ENCODE peak calls at places on chromosomes 5 and 9, in seven cellular contexts. O is heart right ventricle; E is Peyer's patch; H is A549; T is CD8-positive, alpha-beta T cell; L is thoracic aorta; P is small intestine. D is an unnamed sample. For H3K4me1, the result is how much of the 10 kb centered on the place peaks cover.

GRCh38 chr5:164893071-164893470 is 1387.7 kb downstream of the MAT2B start:
- DNase-seq in O (no peak), E (no peak), H (no peak), T (no peak), L (no peak), P (no peak), D (no peak)

GRCh38 chr9:96413312-96414221 is 4.6 kb downstream of the ZNF367 start:
- DNase-seq in O (no peak), E (no peak), H (no peak), T (no peak), L (no peak), P (peak), D (no peak)

GRCh38 chr5:160511280-160511929 is 89.8 kb downstream of the PTTG1 start:
- DNase-seq in O (no peak), E (no peak), H (no peak), T (no peak), L (no peak), P (no peak), D (no peak)

GRCh38 chr5:132268698-132269551 is 11.4 kb downstream of the PDLIM4 start:
- DNase-seq in O (no peak), E (no peak), H (no peak), T (peak), L (no peak), P (no peak), D (no peak)

GRCh38 chr9:76459691-76460635 is 981 bp downstream of the GCNT1 start:
- DNase-seq in O (peak), E (peak), H (peak), T (no peak), L (no peak), P (peak), D (no peak)

GRCh38 chr5:3590253-3590966 is 5.2 kb upstream of the IRX1 start:
- DNase-seq in O (no peak), E (no peak), H (no peak), T (no peak), L (no peak), P (no peak), D (no peak)

GRCh38 chr9:4985376-4986266 is 549 bp downstream of the JAK2 start:
- DNase-seq in O (peak), E (peak), H (peak), T (peak), L (no peak), P (peak), D (peak)

GRCh38 chr9:25677301-25678146 is 720 bp downstream of the TUSC1 start:
- DNase-seq in O (peak), E (peak), H (peak), T (no peak), L (peak), P (peak), D (no peak)

GRCh38 chr9:17863213-17863883 is 284.5 kb downstream of the SH3GL2 start:
- DNase-seq in O (no peak), E (no peak), H (no peak), T (no peak), L (no peak), P (no peak), D (no peak)

GRCh38 chr9:109652112-109652511 is 127.9 kb upstream of the PALM2AKAP2 start:
- DNase-seq in O (no peak), E (no peak), H (no peak), T (no peak), L (no peak), P (no peak), D (no peak)

GRCh38 chr9:21114311-21114710 is 27.3 kb downstream of the IFNW1 start:
- DNase-seq in O (no peak), E (no peak), H (no peak), T (no peak), L (no peak), P (no peak), D (no peak)

GRCh38 chr9:136019681-136020060 is 58.5 kb upstream of the UBAC1 start:
- DNase-seq in O (no peak), E (peak), H (no peak), T (no peak), L (no peak), P (no peak), D (no peak)

GRCh38 chr5:73412597-73412988 is 36.0 kb downstream of the FOXD1 start:
- DNase-seq in O (no peak), E (no peak), H (peak), T (no peak), L (no peak), P (no peak), D (no peak)

GRCh38 chr9:70113403-70114022 is 69.9 kb downstream of the MAMDC2 start:
- DNase-seq in O (peak), E (no peak), H (peak), T (no peak), L (no peak), P (peak), D (peak)

GRCh38 chr5:143311428-143311827 is 92.1 kb downstream of the NR3C1 start:
- DNase-seq in O (no peak), E (no peak), H (peak), T (no peak), L (no peak), P (no peak), D (no peak)
- H3K4me1 ChIP-seq in O (under half), E (under half), H (half or more), T (under half), L (under half), P (under half), D (under half)

GRCh38 chr5:149422429-149423286 is 43.6 kb upstream of the IL17B start:
- DNase-seq in O (peak), E (no peak), H (no peak), T (no peak), L (no peak), P (no peak), D (no peak)

GRCh38 chr5:149420509-149421371 is 41.6 kb upstream of the IL17B start:
- DNase-seq in O (no peak), E (no peak), H (no peak), T (no peak), L (no peak), P (no peak), D (no peak)

GRCh38 chr5:149423287-149424268 is 44.5 kb upstream of the IL17B start:
- DNase-seq in O (peak), E (no peak), H (no peak), T (no peak), L (no peak), P (no peak), D (no peak)

GRCh38 chr5:149421372-149421685 is 42.2 kb upstream of the IL17B start:
- DNase-seq in O (no peak), E (no peak), H (no peak), T (no peak), L (no peak), P (no peak), D (no peak)

DNA sequence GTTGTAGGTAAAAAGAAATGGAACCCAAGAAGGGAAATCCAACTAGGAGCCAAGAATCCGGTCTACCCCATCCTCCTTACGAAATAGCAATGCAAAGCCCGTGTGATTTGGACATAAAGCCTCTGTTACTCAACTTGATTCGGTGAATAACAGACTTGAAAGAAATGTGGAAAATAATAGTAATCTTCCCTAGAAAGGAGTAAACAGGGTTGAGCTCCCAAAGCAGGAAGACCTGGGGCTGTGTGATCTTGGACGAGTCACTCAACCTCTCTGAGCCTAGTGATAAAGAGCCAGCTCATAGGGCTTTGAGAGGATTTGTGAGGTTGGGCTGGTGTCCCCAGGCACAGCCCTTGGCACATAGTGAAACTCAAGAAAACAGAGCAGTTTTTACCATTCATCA is 42.7 kb upstream of the IL17B start:
- DNase-seq in O (no peak), E (no peak), H (no peak), T (no peak), L (no peak), P (no peak), D (no peak)
- H3K4me1 ChIP-seq in O (half or more), E (under half), H (under half), T (under half), L (under half), P (under half), D (under half)

DNA sequence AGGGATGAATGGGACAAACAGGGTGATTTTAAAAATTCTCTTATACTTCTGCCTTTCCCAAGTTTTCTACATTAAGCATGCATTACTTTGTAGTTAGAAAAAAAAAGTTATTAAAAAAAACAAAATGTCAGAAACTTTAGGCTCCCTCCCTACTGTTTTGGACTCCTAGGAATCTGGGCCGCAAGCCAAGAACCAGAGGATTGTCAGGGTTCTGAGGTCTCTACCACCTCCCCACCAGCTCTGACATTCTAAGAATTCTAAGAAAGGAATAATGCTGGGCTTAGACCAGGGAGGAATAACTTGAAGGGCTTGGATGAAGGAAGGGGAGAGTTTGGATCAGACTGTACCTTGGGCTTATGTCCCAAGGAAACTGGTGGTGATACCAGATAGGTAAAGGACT is 1.1 kb upstream of the ARHGEF39 start:
- DNase-seq in O (no peak), E (no peak), H (no peak), T (no peak), L (no peak), P (no peak), D (no peak)
- H3K4me1 ChIP-seq in O (under half), E (under half), H (half or more), T (under half), L (under half), P (under half), D (under half)

DNA sequence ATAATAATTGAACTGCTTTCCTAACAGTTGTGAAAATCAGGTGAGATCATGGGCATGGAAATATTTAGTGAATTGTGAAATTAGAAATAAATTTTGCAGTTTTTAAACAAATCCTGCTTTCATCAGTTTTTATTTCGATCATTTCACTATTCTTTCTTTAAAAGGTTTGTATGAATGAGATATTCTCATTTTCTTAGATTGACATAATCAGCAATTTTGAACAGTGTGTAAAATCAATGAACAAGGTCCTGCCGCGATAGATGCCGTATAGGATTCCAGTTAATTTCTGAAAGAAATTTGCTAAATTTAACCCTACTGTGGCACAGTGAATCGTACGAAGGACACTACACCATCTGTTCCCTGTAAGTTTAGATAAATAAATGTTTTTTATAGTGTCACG is 7.5 kb downstream of the RAD23B start:
- DNase-seq in O (no peak), E (no peak), H (no peak), T (no peak), L (no peak), P (no peak), D (no peak)
- H3K4me1 ChIP-seq in O (half or more), E (under half), H (under half), T (half or more), L (half or more), P (under half), D (half or more)

D was measured in CD4-positive, alpha-beta memory T cell.